ENCODE peak calls at places on chromosomes 13 and 19, in eight cellular contexts. One of them, this sample, is unnamed.

GRCh38 chr19:19185853-19186728 is 5.9 kb downstream of the BORCS8 start:
- DNase-seq in K562: peak
- DNase-seq in HCT116: peak
- DNase-seq in GM12878: no peak
- DNase-seq in spleen: no peak
- DNase-seq in upper lobe of left lung: peak
- DNase-seq in GM12891: peak
- DNase-seq in endothelial cell of umbilical vein: peak
- DNase-seq in this sample: no peak

GRCh38 chr13:84543976-84544375 is 661.7 kb upstream of the SLITRK1 start:
- DNase-seq in K562: no peak
- DNase-seq in HCT116: no peak
- DNase-seq in GM12878: no peak
- DNase-seq in spleen: no peak
- DNase-seq in upper lobe of left lung: no peak
- DNase-seq in GM12891: no peak
- DNase-seq in endothelial cell of umbilical vein: no peak
- DNase-seq in this sample: no peak

GRCh38 chr19:2546128-2547032 is 70.5 kb downstream of the GADD45B start:
- DNase-seq in K562: no peak
- DNase-seq in HCT116: no peak
- DNase-seq in GM12878: no peak
- DNase-seq in spleen: peak
- DNase-seq in upper lobe of left lung: peak
- DNase-seq in GM12891: no peak
- DNase-seq in endothelial cell of umbilical vein: peak
- DNase-seq in this sample: peak

GRCh38 chr13:24192036-24192810 is 31.7 kb downstream of the SPATA13 start:
- DNase-seq in K562: peak
- DNase-seq in HCT116: no peak
- DNase-seq in GM12878: no peak
- DNase-seq in spleen: no peak
- DNase-seq in upper lobe of left lung: no peak
- DNase-seq in GM12891: no peak
- DNase-seq in endothelial cell of umbilical vein: peak
- DNase-seq in this sample: peak

GRCh38 chr13:98509271-98510155 is 67.4 kb downstream of the STK24 start:
- DNase-seq in K562: peak
- DNase-seq in HCT116: peak
- DNase-seq in GM12878: peak
- DNase-seq in spleen: no peak
- DNase-seq in upper lobe of left lung: peak
- DNase-seq in GM12891: no peak
- DNase-seq in endothelial cell of umbilical vein: peak
- DNase-seq in this sample: no peak

GRCh38 chr13:104431895-104432294 is 1365.7 kb upstream of the SLC10A2 start:
- DNase-seq in K562: no peak
- DNase-seq in HCT116: no peak
- DNase-seq in GM12878: no peak
- DNase-seq in spleen: no peak
- DNase-seq in upper lobe of left lung: no peak
- DNase-seq in GM12891: no peak
- DNase-seq in endothelial cell of umbilical vein: no peak
- DNase-seq in this sample: no peak

GRCh38 chr13:30569901-30570576 is 47.7 kb upstream of the USPL1 start:
- DNase-seq in K562: peak
- DNase-seq in HCT116: peak
- DNase-seq in GM12878: no peak
- DNase-seq in spleen: no peak
- DNase-seq in upper lobe of left lung: no peak
- DNase-seq in GM12891: no peak
- DNase-seq in endothelial cell of umbilical vein: no peak
- DNase-seq in this sample: no peak

GRCh38 chr19:45547965-45548609 is 36.5 kb downstream of the OPA3 start:
- DNase-seq in K562: no peak
- DNase-seq in HCT116: peak
- DNase-seq in GM12878: no peak
- DNase-seq in spleen: no peak
- DNase-seq in upper lobe of left lung: peak
- DNase-seq in GM12891: no peak
- DNase-seq in endothelial cell of umbilical vein: no peak
- DNase-seq in this sample: no peak

GRCh38 chr13:60612593-60612992 is 215.6 kb downstream of the TDRD3 start:
- DNase-seq in K562: no peak
- DNase-seq in HCT116: no peak
- DNase-seq in GM12878: no peak
- DNase-seq in spleen: no peak
- DNase-seq in upper lobe of left lung: no peak
- DNase-seq in GM12891: no peak
- DNase-seq in endothelial cell of umbilical vein: no peak
- DNase-seq in this sample: no peak

GRCh38 chr19:12750851-12751250 is 740 bp upstream of the BEST2 start:
- DNase-seq in K562: no peak
- DNase-seq in HCT116: no peak
- DNase-seq in GM12878: no peak
- DNase-seq in spleen: no peak
- DNase-seq in upper lobe of left lung: no peak
- DNase-seq in GM12891: no peak
- DNase-seq in endothelial cell of umbilical vein: no peak
- DNase-seq in this sample: no peak

GRCh38 chr19:54190942-54191670 is at the start of gene TSEN34:
- DNase-seq in K562: peak
- DNase-seq in HCT116: peak
- DNase-seq in GM12878: no peak
- DNase-seq in spleen: peak
- DNase-seq in upper lobe of left lung: peak
- DNase-seq in GM12891: peak
- DNase-seq in endothelial cell of umbilical vein: no peak
- DNase-seq in this sample: no peak

GRCh38 chr13:64239372-64239771 is 2823.7 kb upstream of the PCDH20 start:
- DNase-seq in K562: no peak
- DNase-seq in HCT116: no peak
- DNase-seq in GM12878: no peak
- DNase-seq in spleen: no peak
- DNase-seq in upper lobe of left lung: no peak
- DNase-seq in GM12891: no peak
- DNase-seq in endothelial cell of umbilical vein: peak
- DNase-seq in this sample: no peak

GRCh38 chr13:47109028-47109427 is 212.2 kb upstream of the HTR2A start:
- DNase-seq in K562: no peak
- DNase-seq in HCT116: no peak
- DNase-seq in GM12878: no peak
- DNase-seq in spleen: no peak
- DNase-seq in upper lobe of left lung: no peak
- DNase-seq in GM12891: no peak
- DNase-seq in endothelial cell of umbilical vein: no peak
- DNase-seq in this sample: no peak

GRCh38 chr13:101019126-101019525 is 344.5 kb upstream of the TMTC4 start:
- DNase-seq in K562: no peak
- DNase-seq in HCT116: no peak
- DNase-seq in GM12878: no peak
- DNase-seq in spleen: no peak
- DNase-seq in upper lobe of left lung: no peak
- DNase-seq in GM12891: no peak
- DNase-seq in endothelial cell of umbilical vein: no peak
- DNase-seq in this sample: no peak

GRCh38 chr13:33480561-33480960 is 195.0 kb upstream of the STARD13 start:
- DNase-seq in K562: no peak
- DNase-seq in HCT116: no peak
- DNase-seq in GM12878: no peak
- DNase-seq in spleen: no peak
- DNase-seq in upper lobe of left lung: no peak
- DNase-seq in GM12891: no peak
- DNase-seq in endothelial cell of umbilical vein: no peak
- DNase-seq in this sample: no peak

GRCh38 chr13:29693297-29693945 is 97.9 kb upstream of the SLC7A1 start:
- DNase-seq in K562: no peak
- DNase-seq in HCT116: no peak
- DNase-seq in GM12878: no peak
- DNase-seq in spleen: no peak
- DNase-seq in upper lobe of left lung: peak
- DNase-seq in GM12891: no peak
- DNase-seq in endothelial cell of umbilical vein: no peak
- DNase-seq in this sample: no peak

GRCh38 chr19:8585894-8586750 is 8.9 kb upstream of the MYO1F start:
- DNase-seq in K562: peak
- DNase-seq in HCT116: peak
- DNase-seq in GM12878: no peak
- DNase-seq in spleen: peak
- DNase-seq in upper lobe of left lung: no peak
- DNase-seq in GM12891: no peak
- DNase-seq in endothelial cell of umbilical vein: no peak
- DNase-seq in this sample: no peak

GRCh38 chr19:29421186-29421525 is 104.6 kb upstream of the VSTM2B start:
- DNase-seq in K562: no peak
- DNase-seq in HCT116: no peak
- DNase-seq in GM12878: no peak
- DNase-seq in spleen: no peak
- DNase-seq in upper lobe of left lung: no peak
- DNase-seq in GM12891: no peak
- DNase-seq in endothelial cell of umbilical vein: no peak
- DNase-seq in this sample: no peak

GRCh38 chr19:17720487-17720839 is 1.2 kb downstream of the MAP1S start:
- DNase-seq in K562: no peak
- DNase-seq in HCT116: no peak
- DNase-seq in GM12878: no peak
- DNase-seq in spleen: no peak
- DNase-seq in upper lobe of left lung: no peak
- DNase-seq in GM12891: no peak
- DNase-seq in endothelial cell of umbilical vein: peak
- DNase-seq in this sample: no peak

GRCh38 chr19:58261600-58261967 is 17.2 kb upstream of the ZNF8 start:
- DNase-seq in K562: no peak
- DNase-seq in HCT116: no peak
- DNase-seq in GM12878: no peak
- DNase-seq in spleen: no peak
- DNase-seq in upper lobe of left lung: no peak
- DNase-seq in GM12891: no peak
- DNase-seq in endothelial cell of umbilical vein: no peak
- DNase-seq in this sample: no peak

GRCh38 chr19:28977826-28978225 is 235.1 kb downstream of the UQCRFS1 start:
- DNase-seq in K562: no peak
- DNase-seq in HCT116: no peak
- DNase-seq in GM12878: no peak
- DNase-seq in spleen: no peak
- DNase-seq in upper lobe of left lung: no peak
- DNase-seq in GM12891: no peak
- DNase-seq in endothelial cell of umbilical vein: no peak
- DNase-seq in this sample: no peak

GRCh38 chr13:99971576-99972189 is at the start of gene ZIC5:
- DNase-seq in K562: no peak
- DNase-seq in HCT116: no peak
- DNase-seq in GM12878: no peak
- DNase-seq in spleen: no peak
- DNase-seq in upper lobe of left lung: no peak
- DNase-seq in GM12891: no peak
- DNase-seq in endothelial cell of umbilical vein: no peak
- DNase-seq in this sample: no peak
- TF ChIP-seq POLR2A in K562: no peak
- TF ChIP-seq POLR2A in HCT116: no peak
- TF ChIP-seq POLR2A in GM12878: no peak
- TF ChIP-seq POLR2A in spleen: no peak
- TF ChIP-seq POLR2A in upper lobe of left lung: no peak
- TF ChIP-seq POLR2A in GM12891: no peak
- TF ChIP-seq POLR2A in endothelial cell of umbilical vein: no peak
- TF ChIP-seq POLR2A in this sample: no peak

GRCh38 chr13:112587767-112588489 is at the start of gene TUBGCP3:
- DNase-seq in K562: peak
- DNase-seq in HCT116: peak
- DNase-seq in GM12878: no peak
- DNase-seq in spleen: peak
- DNase-seq in upper lobe of left lung: peak
- DNase-seq in GM12891: peak
- DNase-seq in endothelial cell of umbilical vein: peak
- DNase-seq in this sample: no peak
- TF ChIP-seq POLR2AphosphoS5 in K562: peak
- TF ChIP-seq POLR2AphosphoS5 in HCT116: peak
- TF ChIP-seq POLR2AphosphoS5 in GM12878: peak
- TF ChIP-seq POLR2AphosphoS5 in spleen: peak
- TF ChIP-seq POLR2AphosphoS5 in upper lobe of left lung: peak
- TF ChIP-seq POLR2AphosphoS5 in GM12891: peak
- TF ChIP-seq POLR2AphosphoS5 in endothelial cell of umbilical vein: peak
- TF ChIP-seq POLR2AphosphoS5 in this sample: peak

DNA sequence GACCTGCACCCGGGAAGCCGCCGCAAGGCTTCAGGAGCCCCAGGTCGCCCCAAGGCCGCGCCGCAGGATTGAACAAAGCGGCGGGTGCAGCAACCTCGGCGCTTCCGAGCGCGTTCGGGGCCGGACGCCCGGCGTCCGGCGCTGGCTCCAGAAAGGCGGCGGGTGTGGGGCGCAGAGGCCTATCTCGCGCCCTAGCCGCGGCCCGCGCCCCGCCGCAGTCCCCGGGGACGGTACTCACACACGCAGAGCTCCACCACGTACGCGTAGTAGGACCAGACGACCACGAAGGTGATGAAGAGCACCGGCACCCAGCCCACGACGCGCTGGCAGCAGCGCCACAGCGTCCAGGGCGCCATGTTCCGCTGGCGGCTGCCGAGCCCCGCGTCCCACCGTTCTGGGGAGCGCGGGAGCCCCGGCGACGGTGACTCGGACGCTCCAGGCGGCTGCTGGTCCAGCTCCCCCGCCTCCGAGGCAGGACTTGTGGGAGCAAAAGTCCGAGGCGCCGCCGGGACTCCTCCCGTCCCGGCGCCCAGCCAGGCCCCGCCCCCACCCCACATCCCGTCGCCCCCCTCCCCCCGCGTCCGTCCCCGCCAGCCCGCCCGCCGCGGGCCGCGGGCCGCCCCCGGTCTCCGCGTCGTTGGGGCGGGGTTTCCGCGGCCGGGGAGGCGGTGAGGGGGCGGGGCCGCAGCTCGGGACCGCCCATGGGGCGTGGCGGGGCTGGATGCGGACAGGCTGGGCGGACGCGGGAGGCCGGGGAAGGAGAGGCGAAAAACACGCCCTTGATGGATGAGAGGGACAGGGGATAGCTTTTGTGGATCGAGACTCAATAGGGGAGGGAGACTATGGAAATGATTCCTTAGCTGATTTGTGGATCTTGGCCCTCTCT is at the start of gene ZDHHC20:
- DNase-seq in K562: peak
- DNase-seq in HCT116: no peak
- DNase-seq in GM12878: no peak
- DNase-seq in spleen: peak
- DNase-seq in upper lobe of left lung: peak
- DNase-seq in GM12891: peak
- DNase-seq in endothelial cell of umbilical vein: peak
- DNase-seq in this sample: peak
- TF ChIP-seq POLR2A in K562: peak
- TF ChIP-seq POLR2A in HCT116: peak
- TF ChIP-seq POLR2A in GM12878: peak
- TF ChIP-seq POLR2A in spleen: peak
- TF ChIP-seq POLR2A in upper lobe of left lung: peak
- TF ChIP-seq POLR2A in GM12891: no peak
- TF ChIP-seq POLR2A in endothelial cell of umbilical vein: peak
- TF ChIP-seq POLR2A in this sample: peak

DNA sequence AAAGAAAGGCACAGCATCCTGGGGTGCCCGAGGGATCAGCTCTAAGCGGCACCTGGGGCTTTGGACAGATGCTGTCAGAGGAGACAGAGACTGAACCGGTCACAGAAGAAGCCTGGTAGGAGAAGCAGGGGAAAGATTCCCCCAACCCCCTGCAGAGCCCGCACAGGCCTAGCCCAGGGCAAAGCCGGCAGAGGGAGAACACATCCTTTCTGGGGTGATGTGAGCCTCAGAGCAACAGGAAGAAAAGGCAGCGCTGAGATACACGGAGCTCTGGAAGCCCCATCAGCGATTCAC is 101.2 kb downstream of the CRYL1 start:
- DNase-seq in K562: no peak
- DNase-seq in HCT116: no peak
- DNase-seq in GM12878: no peak
- DNase-seq in spleen: no peak
- DNase-seq in upper lobe of left lung: no peak
- DNase-seq in GM12891: no peak
- DNase-seq in endothelial cell of umbilical vein: no peak
- DNase-seq in this sample: no peak
- TF ChIP-seq POLR2AphosphoS5 in K562: no peak
- TF ChIP-seq POLR2AphosphoS5 in HCT116: no peak
- TF ChIP-seq POLR2AphosphoS5 in GM12878: no peak
- TF ChIP-seq POLR2AphosphoS5 in spleen: no peak
- TF ChIP-seq POLR2AphosphoS5 in upper lobe of left lung: no peak
- TF ChIP-seq POLR2AphosphoS5 in GM12891: no peak
- TF ChIP-seq POLR2AphosphoS5 in endothelial cell of umbilical vein: no peak
- TF ChIP-seq POLR2AphosphoS5 in this sample: no peak